ENCODE peak calls at places on chromosomes 12 and 14, in eight cellular contexts. E is lung; Y is coronary artery; X is cardiac muscle cell; N is neural progenitor cell; R is GM23338; S is foreskin keratinocyte; P is effector memory CD4-positive, alpha-beta T cell. F is an unnamed sample.

GRCh38 chr12:65184176-65184857 is 14.9 kb downstream of the LEMD3 start:
- DNase-seq in R (no peak), N (no peak), P (no peak), X (no peak), E (no peak), S (no peak), Y (no peak), F (no peak)

GRCh38 chr12:1525858-1526257 is 68.5 kb downstream of the FBXL14 start:
- DNase-seq in X (no peak), R (no peak), N (no peak), E (no peak), Y (no peak), P (no peak), S (no peak), F (no peak)

GRCh38 chr14:80942158-80942738 is 710 bp upstream of the CEP128 start:
- DNase-seq in E (no peak), Y (no peak), R (no peak), N (no peak), X (no peak), P (no peak), S (no peak), F (peak; percentile 49)

GRCh38 chr14:87111741-87112140 is 881.2 kb downstream of the GALC start:
- DNase-seq in P (no peak), R (no peak), N (no peak), X (no peak), Y (no peak), E (no peak), S (no peak), F (no peak)

GRCh38 chr14:59103396-59103795 is 85.1 kb upstream of the DAAM1 start:
- DNase-seq in S (no peak), R (no peak), X (no peak), P (no peak), E (no peak), Y (no peak), N (no peak), F (no peak)

GRCh38 chr12:15650399-15651128 is 138.6 kb downstream of the EPS8 start:
- DNase-seq in E (no peak), X (no peak), N (peak; percentile 20), P (no peak), Y (no peak), R (no peak), S (no peak), F (no peak)

GRCh38 chr12:120158351-120158750 is 36.2 kb downstream of the GCN1 start:
- DNase-seq in S (no peak), E (no peak), Y (no peak), P (no peak), R (no peak), X (no peak), N (no peak), F (no peak)

GRCh38 chr14:92917041-92917940 is 5.7 kb upstream of the CHGA start:
- DNase-seq in N (no peak), E (no peak), P (no peak), Y (no peak), S (no peak), R (no peak), X (no peak), F (no peak)

GRCh38 chr12:89206375-89206774 is 145.9 kb downstream of the DUSP6 start:
- DNase-seq in N (no peak), R (no peak), X (no peak), E (no peak), S (no peak), P (no peak), Y (no peak), F (no peak)

GRCh38 chr12:47731723-47732122 is 6.4 kb upstream of the ENDOU start:
- DNase-seq in Y (no peak), N (no peak), P (no peak), X (no peak), S (no peak), R (no peak), E (no peak), F (no peak)

GRCh38 chr12:104588048-104588942 is 131.5 kb downstream of the CHST11 start:
- DNase-seq in Y (no peak), E (no peak), N (no peak), P (no peak), X (no peak), R (no peak), S (peak; percentile 95), F (peak; percentile 98)

GRCh38 chr14:58138065-58138718 is 13.8 kb downstream of the ARMH4 start:
- DNase-seq in Y (no peak), X (peak; percentile 38), P (no peak), N (no peak), S (no peak), E (no peak), R (no peak), F (no peak)

GRCh38 chr14:31435276-31435675 is 14.9 kb upstream of the HEATR5A start:
- DNase-seq in X (no peak), S (no peak), E (no peak), N (no peak), R (no peak), Y (no peak), P (no peak), F (no peak)

GRCh38 chr14:95667251-95667693 is 19.0 kb upstream of the TCL1B start:
- DNase-seq in E (no peak), N (peak; percentile 16), Y (no peak), R (no peak), P (no peak), S (no peak), X (peak; percentile 15), F (no peak)

GRCh38 chr14:95664546-95664945 is 21.7 kb upstream of the TCL1B start:
- DNase-seq in X (no peak), P (no peak), Y (no peak), N (no peak), E (no peak), R (no peak), S (no peak), F (no peak)

GRCh38 chr14:95666450-95666849 is 19.8 kb upstream of the TCL1B start:
- DNase-seq in R (no peak), S (no peak), E (no peak), Y (no peak), N (no peak), X (no peak), P (no peak), F (no peak)

GRCh38 chr14:95664046-95664445 is 22.2 kb upstream of the TCL1B start:
- DNase-seq in N (no peak), E (no peak), Y (no peak), R (no peak), S (no peak), P (no peak), X (no peak), F (no peak)

DNA sequence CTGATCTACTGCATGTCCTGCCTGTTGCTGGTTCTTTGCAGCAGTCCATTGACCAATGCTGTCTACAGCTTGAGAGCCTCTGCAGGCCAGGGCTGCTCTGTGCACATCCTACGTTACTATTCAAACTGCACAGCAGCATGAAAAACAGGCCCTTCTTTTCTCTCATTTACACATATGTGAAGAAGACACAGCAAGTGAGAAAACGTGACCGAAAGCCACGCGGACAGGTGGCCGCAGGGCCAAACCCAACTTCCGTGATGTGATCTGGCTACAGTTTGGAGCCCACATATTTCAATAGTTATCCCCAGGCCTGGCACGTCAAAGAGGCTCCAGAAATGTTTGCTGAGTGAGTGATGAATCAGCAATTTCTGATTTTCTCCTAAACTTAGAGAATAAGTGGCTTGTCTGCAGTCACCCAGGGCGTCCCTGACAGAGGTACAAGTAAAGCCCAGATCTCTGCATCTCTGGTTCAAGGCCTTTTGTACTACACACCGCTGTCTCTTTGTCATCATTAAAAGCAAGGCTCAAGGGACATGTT is 17.9 kb upstream of the TCL1B start:
- DNase-seq in N (no peak), R (no peak), S (no peak), P (no peak), E (no peak), Y (no peak), X (no peak), F (no peak)
- H3K27ac ChIP-seq in N (no peak overlapping the region), R (no peak overlapping the region), S (no peak overlapping the region), P (no peak overlapping the region), E (no peak overlapping the region), Y (no peak overlapping the region), X (no peak overlapping the region), F (no peak overlapping the region)

GRCh38 chr12:107458163-107458562 is 227.4 kb upstream of the PWP1 start:
- DNase-seq in Y (no peak), R (no peak), N (no peak), X (no peak), E (no peak), P (no peak), S (no peak), F (no peak)

GRCh38 chr12:107462428-107463332 is 222.9 kb upstream of the PWP1 start:
- DNase-seq in S (no peak), P (no peak), Y (no peak), E (no peak), N (no peak), R (no peak), X (no peak), F (no peak)

GRCh38 chr12:107459649-107460048 is 225.9 kb upstream of the PWP1 start:
- DNase-seq in N (no peak), P (no peak), E (no peak), X (no peak), R (no peak), S (no peak), Y (no peak), F (no peak)

GRCh38 chr12:107458990-107459389 is 226.6 kb upstream of the PWP1 start:
- DNase-seq in N (no peak), E (no peak), R (no peak), S (no peak), Y (no peak), P (no peak), X (no peak), F (no peak)

DNA sequence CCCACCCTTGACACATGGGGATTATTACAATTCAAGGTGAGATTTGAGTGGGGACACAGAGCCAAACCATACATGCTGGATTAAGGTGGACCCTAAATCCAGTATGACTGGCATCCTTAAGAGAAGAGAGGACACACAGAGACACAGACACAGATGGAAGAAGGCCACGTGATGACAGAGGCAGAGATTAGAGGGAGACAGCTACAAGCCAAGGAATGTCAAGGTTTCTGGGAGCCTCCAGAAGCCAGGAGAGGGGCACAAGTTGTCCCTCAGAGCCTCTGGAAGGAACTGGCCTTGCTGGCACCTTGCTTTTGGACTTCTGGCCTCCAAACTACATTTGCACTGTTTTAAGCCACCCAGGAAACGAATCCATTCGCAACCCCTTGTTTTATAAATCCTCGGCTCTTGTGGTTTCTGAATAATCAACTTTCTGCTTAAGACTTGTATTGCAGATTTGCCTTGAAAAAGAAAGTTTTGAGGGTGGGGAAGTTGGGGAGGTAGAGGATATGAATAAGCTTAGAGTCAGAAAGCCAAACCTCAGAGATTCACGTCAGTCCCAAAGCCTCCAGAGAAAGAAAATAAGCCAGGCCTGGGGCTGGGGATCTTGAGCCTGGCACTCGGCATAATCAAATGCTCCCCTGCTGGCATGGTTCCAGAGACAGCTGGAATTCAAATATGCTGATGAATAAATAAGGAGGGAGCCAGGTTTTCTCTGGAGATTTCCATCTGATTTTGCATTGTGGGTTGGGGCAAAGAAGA is 224.2 kb upstream of the PWP1 start:
- DNase-seq in P (no peak), R (no peak), S (peak; percentile 67), Y (no peak), N (no peak), E (no peak), X (no peak), F (no peak)
- H3K27ac ChIP-seq in P (no peak overlapping the region), R (no peak overlapping the region), S (peak overlapping the region; percentile 33), Y (no peak overlapping the region), N (no peak overlapping the region), E (no peak overlapping the region), X (no peak overlapping the region), F (no peak overlapping the region)

GRCh38 chr12:113698505-113698858 is 226.8 kb upstream of the LHX5 start:
- DNase-seq in E (no peak), P (no peak), N (no peak), X (no peak), Y (no peak), R (no peak), S (no peak), F (no peak)
- H3K27ac ChIP-seq in E (no peak overlapping the region), P (no peak overlapping the region), N (no peak overlapping the region), X (no peak overlapping the region), Y (no peak overlapping the region), R (no peak overlapping the region), S (no peak overlapping the region), F (no peak overlapping the region)

GRCh38 chr12:79844693-79845092 is 90.2 kb downstream of the PPP1R12A start:
- DNase-seq in R (peak; percentile 40), E (no peak), Y (no peak), S (peak; percentile 53), N (no peak), X (no peak), P (no peak), F (no peak)
- H3K27ac ChIP-seq in R (no peak overlapping the region), E (no peak overlapping the region), Y (no peak overlapping the region), S (no peak overlapping the region), N (no peak overlapping the region), X (peak overlapping the region; percentile 49), P (no peak overlapping the region), F (no peak overlapping the region)

F was measured in trophoblast cell.